ENCODE peak calls at places on chromosomes 12 and 14, in four cellular contexts. One of them, this sample, is unnamed.

GRCh38 chr14:97052001-97052400 is 254.8 kb downstream of the VRK1 start:
- DNase-seq in amniotic stem cell: no peak
- DNase-seq in left cardiac atrium: no peak
- DNase-seq in cardiac muscle cell: no peak
- DNase-seq in this sample: no peak

GRCh38 chr12:13982010-13982409 is 608 bp upstream of the GRIN2B start:
- DNase-seq in cardiac muscle cell: no peak
- DNase-seq in amniotic stem cell: no peak
- DNase-seq in left cardiac atrium: no peak
- DNase-seq in this sample: peak

GRCh38 chr14:38400751-38401150 is 144.9 kb upstream of the CLEC14A start:
- DNase-seq in left cardiac atrium: no peak
- DNase-seq in amniotic stem cell: no peak
- DNase-seq in cardiac muscle cell: no peak
- DNase-seq in this sample: no peak

GRCh38 chr12:66282244-66282643 is 20.0 kb upstream of the HELB start:
- DNase-seq in amniotic stem cell: no peak
- DNase-seq in left cardiac atrium: no peak
- DNase-seq in cardiac muscle cell: no peak
- DNase-seq in this sample: no peak

GRCh38 chr12:49369723-49370145 is 2.5 kb downstream of the SPATS2 start:
- DNase-seq in left cardiac atrium: peak
- DNase-seq in cardiac muscle cell: peak
- DNase-seq in amniotic stem cell: no peak
- DNase-seq in this sample: peak

GRCh38 chr14:22472935-22473854 is 115.8 kb downstream of the DAD1 start:
- DNase-seq in amniotic stem cell: no peak
- DNase-seq in cardiac muscle cell: peak
- DNase-seq in left cardiac atrium: no peak
- DNase-seq in this sample: peak

GRCh38 chr12:66241061-66242043 is 52.3 kb downstream of the IRAK3 start:
- DNase-seq in amniotic stem cell: no peak
- DNase-seq in left cardiac atrium: no peak
- DNase-seq in cardiac muscle cell: peak
- DNase-seq in this sample: no peak

GRCh38 chr14:105473677-105474477 is 744 bp upstream of the CRIP2 start:
- DNase-seq in left cardiac atrium: peak
- DNase-seq in cardiac muscle cell: peak
- DNase-seq in amniotic stem cell: peak
- DNase-seq in this sample: peak

GRCh38 chr14:60485600-60486251 is at the start of gene C14orf39:
- DNase-seq in amniotic stem cell: no peak
- DNase-seq in left cardiac atrium: no peak
- DNase-seq in cardiac muscle cell: peak
- DNase-seq in this sample: peak

GRCh38 chr14:99602788-99603415 is 1.1 kb downstream of the CCDC85C start:
- DNase-seq in cardiac muscle cell: no peak
- DNase-seq in amniotic stem cell: no peak
- DNase-seq in left cardiac atrium: no peak
- DNase-seq in this sample: no peak

GRCh38 chr12:108773798-108774788 is 42.8 kb upstream of the CORO1C start:
- DNase-seq in left cardiac atrium: peak
- DNase-seq in cardiac muscle cell: peak
- DNase-seq in amniotic stem cell: peak
- DNase-seq in this sample: peak

GRCh38 chr14:41605550-41606248 is 977 bp upstream of the LRFN5 start:
- DNase-seq in cardiac muscle cell: peak
- DNase-seq in amniotic stem cell: no peak
- DNase-seq in left cardiac atrium: peak
- DNase-seq in this sample: peak

GRCh38 chr12:26845057-26845666 is 12.2 kb upstream of the ITPR2 start:
- DNase-seq in left cardiac atrium: peak
- DNase-seq in amniotic stem cell: peak
- DNase-seq in cardiac muscle cell: peak
- DNase-seq in this sample: peak

GRCh38 chr12:45268672-45269406 is 52.9 kb downstream of the ANO6 start:
- DNase-seq in amniotic stem cell: peak
- DNase-seq in left cardiac atrium: peak
- DNase-seq in cardiac muscle cell: peak
- DNase-seq in this sample: peak

GRCh38 chr14:37596790-37597189 is 1.4 kb downstream of the TTC6 start:
- DNase-seq in left cardiac atrium: no peak
- DNase-seq in cardiac muscle cell: no peak
- DNase-seq in amniotic stem cell: no peak
- DNase-seq in this sample: no peak

GRCh38 chr14:24436355-24437019 is 6.1 kb downstream of the SDR39U1 start:
- DNase-seq in amniotic stem cell: peak
- DNase-seq in left cardiac atrium: no peak
- DNase-seq in cardiac muscle cell: peak
- DNase-seq in this sample: peak

GRCh38 chr12:6914246-6914947 is at the start of gene ENO2:
- DNase-seq in left cardiac atrium: peak
- DNase-seq in amniotic stem cell: peak
- DNase-seq in cardiac muscle cell: peak
- DNase-seq in this sample: peak

GRCh38 chr12:10558291-10558690 is 52.6 kb downstream of the EIF2S3B start:
- DNase-seq in cardiac muscle cell: no peak
- DNase-seq in amniotic stem cell: no peak
- DNase-seq in left cardiac atrium: no peak
- DNase-seq in this sample: no peak

GRCh38 chr14:21825147-21825743 is 151.6 kb upstream of the OR4E1 start:
- DNase-seq in cardiac muscle cell: peak
- DNase-seq in amniotic stem cell: no peak
- DNase-seq in left cardiac atrium: no peak
- DNase-seq in this sample: peak

GRCh38 chr12:73612571-73612970 is 925.1 kb upstream of the ATXN7L3B start:
- DNase-seq in left cardiac atrium: no peak
- DNase-seq in cardiac muscle cell: no peak
- DNase-seq in amniotic stem cell: no peak
- DNase-seq in this sample: peak

GRCh38 chr12:108257004-108257403 is 82.1 kb downstream of the CMKLR1 start:
- DNase-seq in cardiac muscle cell: no peak
- DNase-seq in amniotic stem cell: no peak
- DNase-seq in left cardiac atrium: no peak
- DNase-seq in this sample: no peak

GRCh38 chr14:96057738-96058137 is 18.6 kb downstream of the C14orf132 start:
- DNase-seq in cardiac muscle cell: no peak
- DNase-seq in amniotic stem cell: no peak
- DNase-seq in left cardiac atrium: no peak
- DNase-seq in this sample: no peak

GRCh38 chr14:74405663-74406062 is 20.3 kb downstream of the SYNDIG1L start:
- DNase-seq in amniotic stem cell: no peak
- DNase-seq in cardiac muscle cell: no peak
- DNase-seq in left cardiac atrium: no peak
- DNase-seq in this sample: no peak

GRCh38 chr14:48560421-48560820 is 885.0 kb upstream of the MDGA2 start:
- DNase-seq in left cardiac atrium: no peak
- DNase-seq in cardiac muscle cell: no peak
- DNase-seq in amniotic stem cell: no peak
- DNase-seq in this sample: peak

GRCh38 chr14:100840286-100840685 is 14.4 kb downstream of the MEG3 start:
- DNase-seq in left cardiac atrium: no peak
- DNase-seq in amniotic stem cell: no peak
- DNase-seq in cardiac muscle cell: no peak
- DNase-seq in this sample: no peak

GRCh38 chr12:52208424-52209165 is 16.8 kb upstream of the KRT80 start:
- DNase-seq in cardiac muscle cell: no peak
- DNase-seq in left cardiac atrium: peak
- DNase-seq in amniotic stem cell: no peak
- DNase-seq in this sample: no peak

GRCh38 chr12:122823429-122823828 is 11.8 kb upstream of the HIP1R start:
- DNase-seq in cardiac muscle cell: no peak
- DNase-seq in amniotic stem cell: no peak
- DNase-seq in left cardiac atrium: no peak
- DNase-seq in this sample: no peak

GRCh38 chr12:47184813-47185212 is 105.1 kb upstream of the AMIGO2 start:
- DNase-seq in cardiac muscle cell: no peak
- DNase-seq in amniotic stem cell: no peak
- DNase-seq in left cardiac atrium: no peak
- DNase-seq in this sample: peak

GRCh38 chr14:99605299-99605961 is 1.4 kb upstream of the CCDC85C start:
- DNase-seq in amniotic stem cell: peak
- DNase-seq in left cardiac atrium: peak
- DNase-seq in cardiac muscle cell: peak
- DNase-seq in this sample: peak

GRCh38 chr12:99954724-99955123 is 30.0 kb downstream of the ANKS1B start:
- DNase-seq in left cardiac atrium: no peak
- DNase-seq in amniotic stem cell: no peak
- DNase-seq in cardiac muscle cell: no peak
- DNase-seq in this sample: no peak